ENCODE peak calls at places on chromosomes 11 and 22, in five cellular contexts. B is HCT116; D is kidney; Y is effector memory CD4-positive, alpha-beta T cell; K is heart left ventricle. Q is an unnamed sample. For H3K4me1, the result is how much of the 10 kb centered on the place peaks cover.

GRCh38 chr11:134139873-134140331 is 71.0 kb downstream of the JAM3 start:
- DNase-seq in B (peak), D (no peak), Y (no peak), K (peak), Q (peak)

GRCh38 chr11:7690648-7691047 is 15.6 kb downstream of the OVCH2 start:
- DNase-seq in B (no peak), D (no peak), Y (no peak), K (no peak), Q (no peak)

GRCh38 chr11:117229411-117229810 is 2.5 kb downstream of the PCSK7 start:
- DNase-seq in B (no peak), D (peak), Y (no peak), K (no peak), Q (no peak)

GRCh38 chr11:99592241-99592640 is 571.5 kb downstream of the CNTN5 start:
- DNase-seq in B (no peak), D (no peak), Y (no peak), K (no peak), Q (no peak)

GRCh38 chr11:2991477-2992233 is 474 bp downstream of the NAP1L4 start:
- DNase-seq in B (no peak), D (no peak), Y (no peak), K (peak), Q (no peak)

GRCh38 chr22:36330655-36331305 is 57.0 kb downstream of the MYH9 start:
- DNase-seq in B (no peak), D (peak), Y (peak), K (peak), Q (no peak)

GRCh38 chr22:43343262-43343988 is at the start of gene SCUBE1:
- DNase-seq in B (no peak), D (peak), Y (peak), K (peak), Q (peak)

GRCh38 chr22:27809226-27809625 is 7.7 kb upstream of the MN1 start:
- DNase-seq in B (no peak), D (peak), Y (no peak), K (no peak), Q (no peak)

GRCh38 chr11:118065375-118065774 is 11.5 kb upstream of the TMPRSS4 start:
- DNase-seq in B (no peak), D (no peak), Y (no peak), K (no peak), Q (no peak)

GRCh38 chr22:24325105-24325757 is 54.6 kb downstream of the SPECC1L start:
- DNase-seq in B (no peak), D (no peak), Y (no peak), K (no peak), Q (no peak)

GRCh38 chr11:70796601-70797000 is 398.3 kb downstream of the CTTN start:
- DNase-seq in B (peak), D (no peak), Y (no peak), K (no peak), Q (no peak)

GRCh38 chr11:61955031-61955415 is 4.9 kb downstream of the BEST1 start:
- DNase-seq in B (no peak), D (peak), Y (no peak), K (peak), Q (peak)

GRCh38 chr11:22037505-22037904 is 155.4 kb upstream of the ANO5 start:
- DNase-seq in B (no peak), D (peak), Y (no peak), K (no peak), Q (no peak)

GRCh38 chr11:102868359-102868758 is 6.4 kb downstream of the MMP12 start:
- DNase-seq in B (no peak), D (no peak), Y (no peak), K (no peak), Q (no peak)

GRCh38 chr22:39567135-39567946 is 3.2 kb upstream of the CACNA1I start:
- DNase-seq in B (no peak), D (no peak), Y (no peak), K (no peak), Q (no peak)

GRCh38 chr22:30876925-30877553 is 91.5 kb downstream of the MORC2 start:
- DNase-seq in B (no peak), D (peak), Y (no peak), K (peak), Q (no peak)

GRCh38 chr11:106391771-106392412 is 314.4 kb downstream of the AASDHPPT start:
- DNase-seq in B (no peak), D (no peak), Y (no peak), K (no peak), Q (no peak)

GRCh38 chr11:9639099-9639498 is 24.8 kb upstream of the SWAP70 start:
- DNase-seq in B (no peak), D (peak), Y (no peak), K (peak), Q (peak)

GRCh38 chr22:44051961-44052360 is 27.9 kb downstream of the PARVB start:
- DNase-seq in B (no peak), D (no peak), Y (no peak), K (no peak), Q (no peak)

GRCh38 chr11:126334665-126335462 is 20.6 kb upstream of the ST3GAL4 start:
- DNase-seq in B (no peak), D (peak), Y (no peak), K (no peak), Q (no peak)

GRCh38 chr11:12329797-12330196 is 47.6 kb upstream of the PARVA start:
- DNase-seq in B (no peak), D (no peak), Y (no peak), K (no peak), Q (no peak)

GRCh38 chr11:109853156-109853776 is 239.9 kb upstream of the ZC3H12C start:
- DNase-seq in B (peak), D (no peak), Y (no peak), K (no peak), Q (no peak)

GRCh38 chr11:3200388-3201111 is 18.1 kb downstream of the MRGPRG start:
- DNase-seq in B (no peak), D (no peak), Y (no peak), K (no peak), Q (no peak)

GRCh38 chr11:78202733-78203167 is 14.0 kb downstream of the USP35 start:
- DNase-seq in B (no peak), D (no peak), Y (peak), K (no peak), Q (no peak)

GRCh38 chr22:40036126-40036525 is 41.4 kb downstream of the FAM83F start:
- DNase-seq in B (no peak), D (no peak), Y (no peak), K (no peak), Q (no peak)

GRCh38 chr11:116219171-116219635 is 553.6 kb downstream of the BUD13 start:
- DNase-seq in B (no peak), D (no peak), Y (no peak), K (no peak), Q (no peak)

GRCh38 chr22:46673677-46674236 is 53.6 kb downstream of the GRAMD4 start:
- DNase-seq in B (no peak), D (no peak), Y (no peak), K (no peak), Q (no peak)

GRCh38 chr11:73252577-73253191 is 19.5 kb upstream of the P2RY6 start:
- DNase-seq in B (peak), D (no peak), Y (no peak), K (peak), Q (no peak)

GRCh38 chr11:116171271-116172140 is 601.3 kb downstream of the BUD13 start:
- DNase-seq in B (no peak), D (no peak), Y (no peak), K (no peak), Q (no peak)

GRCh38 chr11:14148653-14149273 is 186.2 kb downstream of the SPON1 start:
- DNase-seq in B (peak), D (no peak), Y (no peak), K (no peak), Q (no peak)

GRCh38 chr22:43126506-43127165 is 16.1 kb downstream of the BIK start:
- DNase-seq in B (peak), D (peak), Y (no peak), K (no peak), Q (no peak)

GRCh38 chr11:15929371-15929801 is 427.0 kb downstream of the SOX6 start:
- DNase-seq in B (no peak), D (no peak), Y (no peak), K (no peak), Q (no peak)

GRCh38 chr22:39574779-39575551 is 4.4 kb downstream of the CACNA1I start:
- DNase-seq in B (peak), D (no peak), Y (no peak), K (no peak), Q (no peak)

GRCh38 chr11:124633355-124633754 is 10.7 kb downstream of the TBRG1 start:
- DNase-seq in B (no peak), D (no peak), Y (no peak), K (no peak), Q (no peak)

GRCh38 chr22:22753526-22754267 is 109.3 kb downstream of the GGTLC2 start:
- DNase-seq in B (peak), D (peak), Y (peak), K (no peak), Q (peak)

GRCh38 chr11:67732045-67732787 is 57.8 kb upstream of the ALDH3B2 start:
- DNase-seq in B (peak), D (no peak), Y (peak), K (no peak), Q (no peak)

GRCh38 chr11:94925422-94926270 is 47.7 kb downstream of the CWC15 start:
- DNase-seq in B (no peak), D (no peak), Y (no peak), K (no peak), Q (no peak)

GRCh38 chr22:49099496-49100124 is 728.1 kb downstream of the BRD1 start:
- DNase-seq in B (peak), D (peak), Y (no peak), K (no peak), Q (no peak)

GRCh38 chr22:26568207-26568706 is 21.7 kb downstream of the TPST2 start:
- DNase-seq in B (no peak), D (peak), Y (no peak), K (no peak), Q (no peak)

GRCh38 chr22:20221421-20222340 is 46.4 kb downstream of the RTN4R start:
- DNase-seq in B (no peak), D (no peak), Y (no peak), K (no peak), Q (no peak)

GRCh38 chr22:20219667-20220628 is 48.2 kb downstream of the RTN4R start:
- DNase-seq in B (no peak), D (no peak), Y (no peak), K (no peak), Q (no peak)

GRCh38 chr22:20218981-20219380 is 49.1 kb downstream of the RTN4R start:
- DNase-seq in B (no peak), D (no peak), Y (no peak), K (no peak), Q (no peak)

GRCh38 chr22:20218320-20218872 is 49.7 kb downstream of the RTN4R start:
- DNase-seq in B (no peak), D (no peak), Y (no peak), K (no peak), Q (no peak)

GRCh38 chr22:20220629-20221026 is 47.5 kb downstream of the RTN4R start:
- DNase-seq in B (no peak), D (no peak), Y (no peak), K (no peak), Q (no peak)
- H3K4me1 ChIP-seq in B (under half), D (under half), Y (under half), K (under half), Q (under half)

DNA sequence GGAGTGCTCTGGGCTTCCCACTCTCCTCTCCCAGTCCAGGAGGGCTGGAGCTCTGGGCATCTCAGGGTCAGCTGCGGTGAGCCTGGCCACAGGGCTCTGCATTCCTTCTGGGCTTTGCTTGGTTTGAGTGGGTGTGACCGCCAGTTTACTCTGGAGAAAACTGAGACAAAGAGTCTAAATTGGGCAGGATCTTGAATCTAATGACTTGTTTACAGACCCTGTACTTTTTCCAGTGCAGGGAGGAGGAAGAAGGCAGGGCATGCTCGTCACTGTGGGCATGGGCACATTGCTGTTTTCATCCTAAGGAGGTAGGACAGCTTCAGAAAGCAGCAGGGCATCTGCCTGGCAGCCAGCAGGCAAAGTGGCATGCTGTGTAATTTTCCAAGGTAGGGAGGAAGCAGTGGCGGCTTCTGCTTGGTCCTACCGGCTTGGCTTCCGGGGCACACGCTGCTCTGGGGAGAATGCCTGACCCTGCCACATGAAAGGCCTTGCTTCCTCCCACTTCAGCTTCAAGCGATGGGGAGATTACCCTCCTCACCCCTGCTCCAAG is 22.9 kb downstream of the FLI1 start:
- DNase-seq in B (no peak), D (no peak), Y (peak), K (no peak), Q (no peak)
- H3K4me1 ChIP-seq in B (under half), D (under half), Y (half or more), K (half or more), Q (half or more)

DNA sequence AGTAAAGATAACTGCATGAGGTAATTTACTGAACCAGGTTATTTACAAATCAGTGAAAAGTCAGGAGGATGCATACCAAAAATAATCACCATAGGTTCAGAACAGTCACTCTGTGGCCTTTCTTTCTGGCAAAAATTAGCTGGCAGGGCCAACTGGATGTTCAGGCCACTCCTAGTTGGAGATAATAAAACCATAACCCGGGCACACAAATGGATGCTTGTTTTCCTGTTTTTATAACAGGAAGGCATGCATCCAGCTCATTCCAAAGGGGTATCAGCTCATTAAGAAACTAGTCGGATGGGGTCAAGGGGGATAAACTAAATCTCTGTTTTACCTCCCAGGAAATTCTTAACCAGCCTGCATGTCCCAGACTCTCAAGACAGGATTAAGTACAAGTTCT is 80.9 kb downstream of the FBXO7 start:
- DNase-seq in B (no peak), D (no peak), Y (no peak), K (no peak), Q (no peak)
- H3K4me1 ChIP-seq in B (under half), D (under half), Y (under half), K (under half), Q (under half)

GRCh38 chr22:34736081-34736480 is 329.9 kb upstream of the ISX start:
- DNase-seq in B (no peak), D (no peak), Y (no peak), K (no peak), Q (no peak)
- H3K4me1 ChIP-seq in B (under half), D (under half), Y (under half), K (under half), Q (under half)

GRCh38 chr22:19179472-19180048 is 1.0 kb upstream of the SLC25A1 start:
- DNase-seq in B (peak), D (peak), Y (no peak), K (peak), Q (peak)

GRCh38 chr22:19178659-19179471 is at the start of gene SLC25A1:
- DNase-seq in B (peak), D (peak), Y (peak), K (peak), Q (peak)

GRCh38 chr22:19176732-19177131 is 1.8 kb downstream of the SLC25A1 start:
- DNase-seq in B (no peak), D (no peak), Y (no peak), K (no peak), Q (no peak)

GRCh38 chr22:19177164-19178064 is 1.1 kb downstream of the SLC25A1 start:
- DNase-seq in B (no peak), D (no peak), Y (no peak), K (no peak), Q (no peak)

DNA sequence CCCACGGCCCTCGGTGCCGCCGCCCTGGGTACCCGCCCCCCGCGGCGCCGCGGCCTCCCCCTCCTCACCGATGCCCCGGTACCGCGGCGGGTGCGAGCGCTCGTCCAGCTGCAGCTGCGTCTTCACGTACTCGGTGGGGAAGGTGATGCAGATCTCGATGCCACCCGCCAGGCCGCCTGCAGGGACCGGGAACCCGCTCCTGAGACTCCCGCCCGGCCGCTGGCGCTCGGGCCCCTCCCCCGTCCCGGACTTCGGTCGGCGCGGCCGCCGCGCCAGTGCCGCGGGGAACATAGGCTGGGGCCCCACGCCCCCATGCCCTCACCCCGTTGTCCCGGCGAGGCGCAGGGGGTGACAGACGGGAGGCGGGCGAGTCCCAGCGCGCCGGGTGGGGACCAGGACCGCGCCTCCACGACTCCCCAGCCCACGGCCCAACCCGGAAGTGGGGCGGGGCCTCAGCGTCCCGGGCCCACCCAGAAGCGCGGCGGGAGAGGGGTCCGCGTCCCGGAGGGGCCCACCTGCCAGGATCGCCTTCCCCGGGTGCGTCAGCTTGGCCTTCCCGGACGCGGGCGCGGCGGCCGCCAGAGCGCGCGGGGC is 374 bp downstream of the SLC25A1 start:
- DNase-seq in B (no peak), D (peak), Y (peak), K (peak), Q (no peak)
- H3K4me1 ChIP-seq in B (half or more), D (under half), Y (under half), K (half or more), Q (under half)

GRCh38 chr11:20162340-20162739 is 2.1 kb upstream of the DBX1 start:
- DNase-seq in B (no peak), D (no peak), Y (no peak), K (no peak), Q (no peak)

GRCh38 chr11:20161923-20162322 is 1.6 kb upstream of the DBX1 start:
- DNase-seq in B (no peak), D (no peak), Y (no peak), K (no peak), Q (no peak)

GRCh38 chr11:20164152-20164551 is 3.9 kb upstream of the DBX1 start:
- DNase-seq in B (no peak), D (no peak), Y (no peak), K (no peak), Q (no peak)

GRCh38 chr11:20162824-20163777 is 2.8 kb upstream of the DBX1 start:
- DNase-seq in B (no peak), D (no peak), Y (no peak), K (no peak), Q (no peak)

DNA sequence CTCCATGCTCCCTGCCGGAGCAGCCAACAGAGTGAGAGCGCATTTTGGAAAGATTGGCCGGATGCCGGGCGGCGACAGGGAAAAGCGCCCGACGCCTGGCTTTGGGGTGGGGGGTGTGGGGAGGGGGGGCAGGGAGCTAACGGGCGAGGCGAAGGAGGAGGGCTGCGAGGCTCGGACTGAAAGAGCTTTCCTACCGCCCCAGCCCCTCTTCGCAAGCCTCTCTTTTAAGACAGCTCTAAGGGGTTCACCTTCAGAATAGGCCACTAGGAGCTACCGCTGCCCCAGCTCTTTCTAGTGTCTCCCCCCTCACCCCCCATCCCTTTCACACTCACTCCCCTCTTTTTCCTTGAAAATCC is 3.5 kb upstream of the DBX1 start:
- DNase-seq in B (no peak), D (no peak), Y (no peak), K (no peak), Q (no peak)
- H3K4me1 ChIP-seq in B (under half), D (under half), Y (under half), K (under half), Q (under half)

GRCh38 chr11:60870733-60871377 is 3.5 kb downstream of the ZP1 start:
- DNase-seq in B (no peak), D (no peak), Y (no peak), K (no peak), Q (no peak)
- H3K4me1 ChIP-seq in B (under half), D (under half), Y (under half), K (under half), Q (under half)